ENCODE peak calls at places on chromosomes 5 and 9, in four cellular contexts. V is natural killer cell, J is dorsolateral prefrontal cortex, Z is NCI-H510A. D is an unnamed sample.

GRCh38 chr5:157497875-157498611 is 38.0 kb downstream of the NIPAL4 start:
- DNase-seq in V (no peak), J (no peak), Z (no peak), D (no peak)

GRCh38 chr5:17796757-17797398 is 162.6 kb downstream of the TAF11L14 start:
- DNase-seq in V (no peak), J (no peak), Z (no peak), D (no peak)

GRCh38 chr5:14365831-14366435 is 215.7 kb upstream of the OTULINL start:
- DNase-seq in V (no peak), J (no peak), Z (no peak), D (no peak)

GRCh38 chr9:93071464-93071863 is 13.0 kb downstream of the SUSD3 start:
- DNase-seq in V (no peak), J (no peak), Z (no peak), D (no peak)

GRCh38 chr9:14271078-14271673 is 42.8 kb downstream of the NFIB start:
- DNase-seq in V (no peak), J (peak), Z (peak), D (no peak)

GRCh38 chr5:72005676-72006075 is 101.6 kb upstream of the MAP1B start:
- DNase-seq in V (no peak), J (no peak), Z (no peak), D (no peak)

GRCh38 chr5:172940242-172941066 is 18.8 kb upstream of the RPL26L1 start:
- DNase-seq in V (no peak), J (no peak), Z (no peak), D (no peak)

GRCh38 chr9:136629879-136630661 is 32.6 kb upstream of the EGFL7 start:
- DNase-seq in V (peak), J (no peak), Z (no peak), D (peak)

GRCh38 chr9:89983411-89983810 is 378.6 kb downstream of the GADD45G start:
- DNase-seq in V (no peak), J (no peak), Z (no peak), D (no peak)

GRCh38 chr5:112929336-112930081 is 7.5 kb upstream of the REEP5 start:
- DNase-seq in V (no peak), J (no peak), Z (no peak), D (no peak)

GRCh38 chr9:114501786-114502682 is 3.2 kb downstream of the WHRN start:
- DNase-seq in V (no peak), J (no peak), Z (peak), D (no peak)

GRCh38 chr9:2159521-2160417 is 144.6 kb downstream of the SMARCA2 start:
- DNase-seq in V (no peak), J (no peak), Z (no peak), D (no peak)

GRCh38 chr5:58188287-58188651 is 271.6 kb downstream of the PLK2 start:
- DNase-seq in V (no peak), J (no peak), Z (no peak), D (no peak)

GRCh38 chr9:72687331-72687730 is 165.9 kb downstream of the TMC1 start:
- DNase-seq in V (no peak), J (no peak), Z (no peak), D (no peak)

GRCh38 chr5:83891261-83891660 is 170.6 kb upstream of the HAPLN1 start:
- DNase-seq in V (no peak), J (no peak), Z (no peak), D (no peak)

GRCh38 chr9:32703635-32704034 is 68.2 kb upstream of the TAF1L start:
- DNase-seq in V (no peak), J (no peak), Z (no peak), D (no peak)

GRCh38 chr5:91219141-91219802 is 163.8 kb downstream of the ARRDC3 start:
- DNase-seq in V (no peak), J (no peak), Z (no peak), D (peak)